ENCODE peak calls at places on chromosomes 2 and 18, in six cellular contexts. B is Panc1, C is astrocyte of the spinal cord, P is mammary epithelial cell, L is left ventricle myocardium inferior, J is epithelial cell of proximal tubule. U is an unnamed sample.

GRCh38 chr2:135149251-135149650 is 97.2 kb downstream of the RAB3GAP1 start:
- DNase-seq in B (no peak), L (no peak), C (peak; percentile 19), P (peak; percentile 45), J (no peak), U (no peak)

GRCh38 chr2:10721344-10722251 is at the start of gene ATP6V1C2:
- DNase-seq in B (no peak), C (no peak), P (no peak), J (no peak), L (no peak), U (peak; percentile 66)

GRCh38 chr2:81872043-81872442 is 1567.5 kb upstream of the LRRTM1 start:
- DNase-seq in J (no peak), L (no peak), B (no peak), C (no peak), P (no peak), U (no peak)

GRCh38 chr18:57805117-57805516 is 2.0 kb upstream of the ATP8B1 start:
- DNase-seq in C (no peak), L (no peak), B (no peak), J (no peak), P (no peak), U (no peak)

GRCh38 chr2:234378440-234378839 is 118.4 kb downstream of the ARL4C start:
- DNase-seq in C (peak; percentile 65), B (no peak), J (no peak), P (no peak), L (no peak), U (no peak)

GRCh38 chr2:11129598-11130449 is 25.4 kb upstream of the SLC66A3 start:
- DNase-seq in C (no peak), L (peak; percentile 41), J (no peak), B (no peak), P (no peak), U (peak; percentile 84)

GRCh38 chr18:79912409-79912991 is 39.0 kb downstream of the SLC66A2 start:
- DNase-seq in B (no peak), C (peak; percentile 75), P (no peak), J (no peak), L (no peak), U (no peak)

GRCh38 chr2:22748909-22749308 is 636.1 kb upstream of the KLHL29 start:
- DNase-seq in J (no peak), B (no peak), C (no peak), P (no peak), L (no peak), U (no peak)

GRCh38 chr2:204321910-204322765 is 223.1 kb upstream of the PARD3B start:
- DNase-seq in B (no peak), C (peak; percentile 33), L (peak; percentile 24), J (no peak), P (peak; percentile 4), U (peak; percentile 27)

GRCh38 chr2:171318463-171318934 is 115.3 kb downstream of the METTL8 start:
- DNase-seq in B (no peak), P (no peak), J (no peak), L (no peak), C (peak; percentile 25), U (no peak)

GRCh38 chr2:15982285-15982967 is 42.1 kb downstream of the MYCN start:
- DNase-seq in J (no peak), P (no peak), B (no peak), L (no peak), C (no peak), U (no peak)

GRCh38 chr2:203551653-203552250 is 16.7 kb upstream of the RAPH1 start:
- DNase-seq in C (no peak), B (no peak), P (peak; percentile 32), J (peak; percentile 56), L (no peak), U (peak; percentile 54)

GRCh38 chr2:126779286-126779605 is 119.4 kb upstream of the TEX51 start:
- DNase-seq in C (no peak), L (no peak), B (no peak), P (no peak), J (no peak), U (no peak)

GRCh38 chr2:9002637-9003365 is 683 bp downstream of the MBOAT2 start:
- DNase-seq in B (no peak), J (no peak), L (no peak), C (peak; percentile 37), P (peak; percentile 39), U (peak; percentile 20)

GRCh38 chr2:238155761-238156694 is 2.7 kb upstream of the ERFE start:
- DNase-seq in J (no peak), B (no peak), P (no peak), C (no peak), L (no peak), U (no peak)

GRCh38 chr2:239162141-239162821 is 238.5 kb downstream of the HDAC4 start:
- DNase-seq in J (no peak), P (no peak), L (peak; percentile 9), C (no peak), B (no peak), U (no peak)

GRCh38 chr2:237894986-237895543 is 35.6 kb downstream of the RAMP1 start:
- DNase-seq in P (no peak), C (no peak), J (no peak), B (no peak), L (no peak), U (no peak)

GRCh38 chr2:158394453-158394852 is 62.1 kb downstream of the CCDC148 start:
- DNase-seq in J (no peak), P (no peak), B (no peak), L (no peak), C (no peak), U (no peak)

GRCh38 chr2:194556639-194557038 is 1100.4 kb upstream of the SLC39A10 start:
- DNase-seq in J (no peak), C (no peak), P (no peak), B (no peak), L (no peak), U (no peak)

GRCh38 chr2:105085525-105085924 is 47.7 kb downstream of the MRPS9 start:
- DNase-seq in J (no peak), L (no peak), P (peak; percentile 4), B (no peak), C (no peak), U (no peak)

GRCh38 chr18:48003426-48004349 is 73.2 kb upstream of the SMAD2 start:
- DNase-seq in P (peak; percentile 23), B (no peak), J (peak; percentile 64), C (peak; percentile 66), L (peak; percentile 38), U (peak; percentile 53)

GRCh38 chr2:71928734-71929481 is 218.8 kb downstream of the CYP26B1 start:
- DNase-seq in P (no peak), L (no peak), J (no peak), B (no peak), C (no peak), U (no peak)

GRCh38 chr2:107324166-107324565 is 438.2 kb upstream of the ST6GAL2 start:
- DNase-seq in J (no peak), C (no peak), L (no peak), P (no peak), B (no peak), U (no peak)

GRCh38 chr2:100017633-100018032 is 124.8 kb downstream of the AFF3 start:
- DNase-seq in J (no peak), C (peak; percentile 46), P (no peak), L (no peak), B (no peak), U (no peak)

GRCh38 chr2:116879646-116880045 is 934.8 kb upstream of the DDX18 start:
- DNase-seq in L (no peak), P (no peak), B (no peak), C (no peak), J (no peak), U (no peak)

GRCh38 chr2:4891394-4891793 is 800.8 kb upstream of the SOX11 start:
- DNase-seq in J (no peak), P (no peak), L (no peak), B (no peak), C (no peak), U (no peak)

GRCh38 chr2:47237375-47238357 is 82.6 kb upstream of the STPG4 start:
- DNase-seq in C (peak; percentile 74), P (no peak), L (peak; percentile 56), J (no peak), B (no peak), U (no peak)

GRCh38 chr2:42851186-42851585 is 58.8 kb upstream of the HAAO start:
- DNase-seq in B (no peak), P (no peak), C (no peak), J (no peak), L (no peak), U (no peak)

GRCh38 chr18:77407733-77408132 is 158.1 kb downstream of the GALR1 start:
- DNase-seq in B (no peak), J (no peak), P (no peak), C (no peak), L (no peak), U (no peak)
- TF ChIP-seq CTCF in B (no peak), J (no peak), P (no peak), C (no peak), L (no peak), U (no peak)

GRCh38 chr2:229910832-229911412 is 10.9 kb downstream of the TRIP12 start:
- DNase-seq in J (no peak), B (no peak), C (no peak), L (no peak), P (peak; percentile 2), U (no peak)
- TF ChIP-seq CTCF in J (peak; percentile 38), B (peak; percentile 52), C (peak; percentile 42), L (peak; percentile 33), P (no peak), U (peak; percentile 19)

GRCh38 chr18:8730080-8730827 is 24.9 kb downstream of the MTCL1 start:
- DNase-seq in B (no peak), J (no peak), P (no peak), C (peak; percentile 93), L (peak; percentile 59), U (peak; percentile 80)
- TF ChIP-seq CTCF in B (no peak), J (no peak), P (no peak), C (no peak), L (no peak), U (no peak)

GRCh38 chr2:6676776-6677175 is 188.9 kb downstream of the CMPK2 start:
- DNase-seq in C (peak; percentile 22), P (no peak), L (no peak), B (no peak), J (no peak), U (no peak)
- TF ChIP-seq CTCF in C (no peak), P (no peak), L (no peak), B (no peak), J (no peak), U (no peak)

GRCh38 chr2:156333951-156334495 is 1.5 kb upstream of the NR4A2 start:
- DNase-seq in P (no peak), L (peak; percentile 72), C (no peak), J (no peak), B (no peak), U (peak; percentile 69)
- TF ChIP-seq CTCF in P (no peak), L (no peak), C (no peak), J (no peak), B (no peak), U (no peak)

DNA sequence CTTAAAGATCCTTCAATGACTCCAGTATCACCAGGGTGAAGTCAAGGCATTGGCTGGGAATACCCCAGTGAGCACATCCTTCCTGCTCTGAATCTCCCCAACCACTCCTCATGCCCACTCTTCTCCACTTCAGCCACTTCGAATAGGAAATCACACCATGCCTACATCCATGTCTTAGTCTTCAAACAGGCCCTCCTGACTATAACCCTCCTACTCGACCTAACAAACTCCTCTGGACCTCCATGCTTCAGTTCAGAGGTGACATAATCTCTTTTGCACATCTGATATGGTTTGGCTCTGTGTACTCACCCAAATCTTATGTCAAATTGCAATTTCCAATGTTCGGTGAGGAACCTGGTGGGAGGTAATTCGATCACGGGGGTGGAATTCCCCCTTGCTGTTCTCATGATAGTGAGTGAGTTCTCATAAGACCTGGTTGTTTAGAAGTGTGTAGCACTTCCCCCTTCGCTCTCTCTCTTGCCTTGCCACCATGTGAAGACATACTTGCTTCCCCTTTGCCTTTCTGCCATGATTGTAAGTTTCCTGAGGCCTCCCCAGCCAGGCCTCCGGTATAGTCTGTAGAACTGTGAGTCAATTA is 87.9 kb upstream of the TFCP2L1 start:
- DNase-seq in J (no peak), B (no peak), P (no peak), C (no peak), L (no peak), U (no peak)
- TF ChIP-seq CTCF in J (no peak), B (no peak), P (no peak), C (no peak), L (no peak), U (no peak)

U was measured in Calu3.